ENCODE peak calls at places on chromosomes 12 and 14, in five cellular contexts. F is gastrocnemius medialis, E is mucosa of descending colon, Z is spleen, O is upper lobe of left lung. B is an unnamed sample.

GRCh38 chr14:73744874-73745529 is 30.8 kb upstream of the PNMA1 start:
- DNase-seq in E (peak; percentile 88), F (no peak), Z (peak; percentile 77), O (peak; percentile 64), B (no peak)

GRCh38 chr12:90773526-90773925 is 181.4 kb downstream of the CCER1 start:
- DNase-seq in E (no peak), F (no peak), O (no peak), Z (no peak), B (no peak)

GRCh38 chr12:26246483-26247164 is 51.3 kb downstream of the SSPN start:
- DNase-seq in F (no peak), E (peak; percentile 80), O (peak; percentile 40), Z (no peak), B (no peak)

GRCh38 chr12:9634177-9634803 is 26.6 kb upstream of the KLRB1 start:
- DNase-seq in F (no peak), O (peak; percentile 69), E (no peak), Z (no peak), B (peak; percentile 29)

GRCh38 chr14:96722751-96723150 is 74.4 kb upstream of the VRK1 start:
- DNase-seq in Z (no peak), O (no peak), E (no peak), F (no peak), B (no peak)

GRCh38 chr12:8844665-8845064 is 22.2 kb downstream of the A2ML1 start:
- DNase-seq in O (peak; percentile 48), Z (no peak), F (no peak), E (no peak), B (no peak)

GRCh38 chr14:100726812-100727564 is at the start of gene DLK1:
- DNase-seq in E (no peak), F (no peak), Z (no peak), O (no peak), B (no peak)

GRCh38 chr14:69087061-69087461 is 65.9 kb downstream of the DCAF5 start:
- DNase-seq in E (no peak), F (no peak), O (no peak), Z (no peak), B (no peak)

GRCh38 chr12:69502342-69503081 is 32.3 kb downstream of the FRS2 start:
- DNase-seq in F (no peak), E (no peak), Z (no peak), O (no peak), B (no peak)

GRCh38 chr12:332581-333205 is 56.4 kb downstream of the KDM5A start:
- DNase-seq in Z (no peak), O (no peak), F (no peak), E (no peak), B (no peak)

GRCh38 chr12:52522346-52523011 is 2.3 kb upstream of the KRT5 start:
- DNase-seq in Z (no peak), F (no peak), E (no peak), O (no peak), B (no peak)

GRCh38 chr14:72089625-72090024 is 157.4 kb downstream of the RGS6 start:
- DNase-seq in O (no peak), E (no peak), F (no peak), Z (no peak), B (no peak)

GRCh38 chr12:15897433-15897832 is 13.7 kb upstream of the DERA start:
- DNase-seq in Z (no peak), E (no peak), O (no peak), F (no peak), B (no peak)
- H3K36me3 ChIP-seq in Z (peaks cover 96% of the 10 kb centered on the region), E (no peaks in the 10 kb centered on the region), O (peaks cover 31% of the 10 kb centered on the region), F (peaks cover 63% of the 10 kb centered on the region), B (peaks cover 85% of the 10 kb centered on the region)

GRCh38 chr14:102943454-102943853 is 21.0 kb downstream of the AMN start:
- DNase-seq in E (peak; percentile 18), Z (no peak), O (no peak), F (no peak), B (no peak)
- H3K36me3 ChIP-seq in E (no peaks in the 10 kb centered on the region), Z (peaks cover 88% of the 10 kb centered on the region), O (peaks cover 84% of the 10 kb centered on the region), F (peaks cover 72% of the 10 kb centered on the region), B (peaks cover 55% of the 10 kb centered on the region)

GRCh38 chr14:23069413-23069806 is 12.1 kb upstream of the CDH24 start:
- DNase-seq in E (no peak), O (no peak), F (no peak), Z (no peak), B (no peak)

GRCh38 chr14:23066368-23066767 is 9.0 kb upstream of the CDH24 start:
- DNase-seq in E (no peak), O (peak; percentile 12), F (no peak), Z (no peak), B (no peak)

GRCh38 chr14:23067847-23068791 is 10.8 kb upstream of the CDH24 start:
- DNase-seq in Z (no peak), E (no peak), F (no peak), O (peak; percentile 12), B (no peak)

GRCh38 chr14:23068792-23069412 is 11.6 kb upstream of the CDH24 start:
- DNase-seq in Z (no peak), O (peak; percentile 82), F (peak; percentile 69), E (peak; percentile 73), B (peak; percentile 89)

DNA sequence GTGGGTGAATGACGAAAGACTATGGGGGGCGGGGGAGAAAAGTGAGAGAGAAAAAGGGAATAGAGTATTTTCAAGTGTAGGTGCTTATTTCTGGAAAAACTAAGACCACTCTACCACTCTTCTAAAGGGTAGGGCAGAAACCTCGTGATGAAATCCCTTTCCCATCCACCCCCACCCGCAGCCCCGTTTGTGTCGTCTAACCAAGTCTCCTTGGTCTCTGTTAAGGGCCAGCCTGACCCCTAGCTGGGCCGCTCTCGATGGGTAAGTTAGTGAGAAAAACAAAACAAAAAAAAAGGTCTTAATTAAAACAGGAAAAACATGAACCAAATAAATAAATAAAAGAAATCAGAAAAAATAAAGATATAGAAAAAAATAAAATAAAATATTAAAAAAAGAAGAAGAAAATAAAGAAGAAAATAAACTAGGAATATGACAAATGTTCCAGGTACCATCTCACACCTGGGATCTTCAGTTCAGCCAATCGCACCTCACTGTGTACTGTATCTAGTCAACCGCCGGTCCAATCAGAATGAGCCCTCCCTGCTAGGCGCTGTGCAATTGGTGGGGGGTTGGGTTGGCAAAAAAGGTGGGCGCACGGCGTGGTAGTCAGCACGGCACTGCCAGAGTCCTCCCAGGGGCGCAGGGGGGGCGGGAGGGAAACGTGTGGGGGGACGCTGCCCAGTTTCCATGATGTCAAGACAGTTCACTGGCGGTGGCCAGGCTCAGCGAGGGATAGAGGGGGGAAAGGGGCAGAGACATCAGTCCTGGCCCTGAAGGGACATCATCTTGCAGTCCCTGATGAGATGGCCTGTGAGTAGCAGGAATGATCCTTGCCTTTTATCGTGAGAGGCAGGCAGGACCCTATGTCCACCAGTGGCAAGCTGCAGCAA is 9.8 kb upstream of the CDH24 start:
- DNase-seq in E (no peak), Z (no peak), F (no peak), O (peak; percentile 12), B (no peak)
- H3K36me3 ChIP-seq in E (peaks cover 20% of the 10 kb centered on the region), Z (peaks cover 77% of the 10 kb centered on the region), F (peaks cover 68% of the 10 kb centered on the region), O (peaks cover 70% of the 10 kb centered on the region), B (peaks cover 66% of the 10 kb centered on the region)

GRCh38 chr12:56142184-56142784 is 10.1 kb upstream of the MYL6B start:
- DNase-seq in O (no peak), Z (no peak), F (no peak), E (no peak), B (no peak)
- H3K36me3 ChIP-seq in O (peaks cover 71% of the 10 kb centered on the region), Z (peaks cover 83% of the 10 kb centered on the region), F (peaks cover 75% of the 10 kb centered on the region), E (peaks cover 4% of the 10 kb centered on the region), B (peaks cover 70% of the 10 kb centered on the region)

DNA sequence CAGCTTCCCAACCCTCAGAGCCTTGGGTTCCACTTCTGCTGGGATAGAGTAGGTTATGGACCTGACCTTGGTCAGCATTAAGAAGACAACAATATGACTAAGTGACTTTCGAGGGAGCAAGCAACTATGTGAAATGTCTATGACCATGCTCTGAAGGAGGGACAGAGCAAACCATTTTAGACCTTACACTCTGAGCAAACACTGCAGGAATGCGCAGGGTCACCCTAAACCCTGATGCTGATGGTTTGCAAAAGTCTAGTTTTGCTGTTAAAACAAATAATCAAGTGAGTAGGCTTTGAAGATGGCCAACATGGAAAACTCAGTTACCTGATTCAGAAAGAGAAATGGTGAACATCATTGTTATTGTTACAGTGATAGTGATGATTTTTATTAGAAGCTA is 8.7 kb downstream of the ZCCHC8 start:
- DNase-seq in F (no peak), Z (no peak), O (no peak), E (no peak), B (no peak)
- H3K36me3 ChIP-seq in F (peaks cover 81% of the 10 kb centered on the region), Z (peaks cover 95% of the 10 kb centered on the region), O (peaks cover 71% of the 10 kb centered on the region), E (peaks cover 11% of the 10 kb centered on the region), B (peaks cover 64% of the 10 kb centered on the region)

DNA sequence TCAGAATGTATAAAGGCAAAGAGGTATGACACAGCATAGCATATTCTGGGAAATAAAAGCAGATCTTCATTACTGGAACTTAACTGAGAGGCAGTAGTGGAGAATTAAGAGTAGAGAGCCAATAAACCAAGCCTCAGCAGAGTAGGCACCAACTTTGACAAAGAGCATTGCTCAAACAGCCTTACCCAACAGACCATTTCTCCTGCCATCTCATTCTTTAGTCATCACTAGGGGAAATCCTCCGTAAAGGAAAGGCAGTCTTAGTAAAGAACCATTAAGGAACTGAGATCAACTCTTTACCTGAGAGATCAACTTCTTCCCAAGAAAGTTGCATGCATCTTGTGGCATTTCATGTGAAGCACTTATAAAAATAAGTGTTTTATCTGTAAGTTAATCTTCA is 36.6 kb downstream of the SENP1 start:
- DNase-seq in Z (no peak), E (no peak), O (no peak), F (no peak), B (no peak)
- H3K36me3 ChIP-seq in Z (peaks cover 100% of the 10 kb centered on the region), E (no peaks in the 10 kb centered on the region), O (peaks cover 47% of the 10 kb centered on the region), F (peaks cover 79% of the 10 kb centered on the region), B (peaks cover 56% of the 10 kb centered on the region)

DNA sequence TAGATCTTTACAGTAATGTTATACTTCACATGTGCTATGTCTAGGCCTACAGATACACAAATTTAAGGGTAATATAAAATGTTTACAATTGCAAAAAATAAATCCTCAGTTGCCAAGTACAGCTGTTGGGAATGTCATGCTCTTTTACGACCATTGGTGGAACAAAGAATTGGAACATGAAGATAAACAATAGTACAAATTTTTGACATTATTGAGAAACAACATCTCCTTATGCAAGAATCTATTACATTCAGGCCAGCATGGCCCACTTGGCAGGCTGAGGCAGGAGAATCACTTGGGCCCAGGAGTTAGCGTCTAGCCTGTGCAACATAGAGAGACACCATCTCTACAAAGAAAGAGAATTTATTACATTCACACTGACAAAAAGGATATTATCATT is 135.9 kb upstream of the NTF3 start:
- DNase-seq in F (no peak), E (no peak), O (no peak), Z (no peak), B (no peak)
- H3K36me3 ChIP-seq in F (no peaks in the 10 kb centered on the region), E (no peaks in the 10 kb centered on the region), O (no peaks in the 10 kb centered on the region), Z (no peaks in the 10 kb centered on the region), B (no peaks in the 10 kb centered on the region)

B was measured in HAP-1.